ENCODE peak calls at places on chromosomes 11 and 22, in ten cellular contexts. J, M, N, B, V, X, R, A, Q and F are unnamed samples.

GRCh38 chr11:104907521-104908185 is 9.4 kb upstream of the CASP12 start:
- DNase-seq in X (no peak), J (no peak), V (no peak), B (no peak), M (peak; percentile 69), N (no peak), R (peak; percentile 50), Q (no peak), A (no peak), F (peak; percentile 24)

GRCh38 chr22:29377979-29378378 is 10.4 kb downstream of the AP1B1 start:
- DNase-seq in R (no peak), J (peak; percentile 52), A (peak; percentile 80), B (no peak), N (peak; percentile 36), M (no peak), V (no peak), X (no peak), Q (no peak), F (no peak)

GRCh38 chr11:61961570-61962212 is 5.7 kb downstream of the FTH1 start:
- DNase-seq in Q (peak; percentile 86), A (peak; percentile 67), J (no peak), X (no peak), N (peak; percentile 12), R (no peak), M (no peak), V (peak; percentile 28), B (peak; percentile 98), F (no peak)

GRCh38 chr11:103525069-103525468 is 415.8 kb downstream of the DYNC2H1 start:
- DNase-seq in A (no peak), N (peak; percentile 69), M (no peak), R (peak; percentile 88), J (no peak), Q (no peak), X (no peak), B (no peak), V (no peak), F (no peak)

GRCh38 chr11:94424662-94425061 is 23.4 kb upstream of the GPR83 start:
- DNase-seq in X (no peak), M (no peak), J (no peak), B (no peak), Q (no peak), N (no peak), V (no peak), A (no peak), R (peak; percentile 12), F (no peak)

GRCh38 chr22:26906464-26906863 is 249.1 kb downstream of the MIAT start:
- DNase-seq in Q (no peak), B (no peak), X (no peak), M (no peak), N (no peak), A (no peak), J (no peak), V (no peak), R (no peak), F (no peak)

GRCh38 chr22:36758792-36759271 is 17.1 kb downstream of the IFT27 start:
- DNase-seq in V (no peak), A (no peak), Q (no peak), N (no peak), M (no peak), B (no peak), X (no peak), R (no peak), J (peak; percentile 26), F (no peak)

GRCh38 chr11:68461284-68461861 is 821 bp downstream of the PPP6R3 start:
- DNase-seq in A (no peak), R (peak; percentile 34), N (peak; percentile 21), X (no peak), J (no peak), V (no peak), M (peak; percentile 8), B (peak; percentile 51), Q (no peak), F (no peak)

GRCh38 chr11:118095967-118096367 is 9.2 kb upstream of the SMIM35 start:
- DNase-seq in B (no peak), M (no peak), N (no peak), V (no peak), X (no peak), J (no peak), R (no peak), A (no peak), Q (no peak), F (no peak)

GRCh38 chr11:118100691-118101232 is 14.0 kb upstream of the SMIM35 start:
- DNase-seq in R (no peak), V (no peak), A (no peak), B (no peak), M (no peak), N (no peak), Q (no peak), X (no peak), J (no peak), F (no peak)

GRCh38 chr11:118102721-118103261 is 16.0 kb upstream of the SMIM35 start:
- DNase-seq in R (no peak), X (no peak), N (no peak), Q (no peak), M (no peak), B (no peak), V (no peak), A (no peak), J (no peak), F (no peak)

GRCh38 chr11:118098996-118099837 is 12.5 kb upstream of the SMIM35 start:
- DNase-seq in X (peak; percentile 92), R (no peak), M (no peak), V (no peak), N (no peak), Q (no peak), B (no peak), J (no peak), A (no peak), F (no peak)

GRCh38 chr11:118099838-118100570 is 13.2 kb upstream of the SMIM35 start:
- DNase-seq in Q (no peak), R (no peak), M (no peak), N (no peak), J (no peak), B (no peak), A (no peak), V (no peak), X (no peak), F (no peak)
- H3K27me3 ChIP-seq in Q (no peaks in the 10 kb centered on the region), R (peaks cover 8% of the 10 kb centered on the region), M (no peaks in the 10 kb centered on the region), N (no peaks in the 10 kb centered on the region), J (no peaks in the 10 kb centered on the region), B (no peaks in the 10 kb centered on the region), A (peaks cover 13% of the 10 kb centered on the region), V (no peaks in the 10 kb centered on the region), X (no peaks in the 10 kb centered on the region), F (no peaks in the 10 kb centered on the region)

GRCh38 chr11:121936375-121936774 is 179.6 kb downstream of the BLID start:
- DNase-seq in J (no peak), R (peak; percentile 68), A (no peak), M (no peak), Q (no peak), X (no peak), B (no peak), V (no peak), N (no peak), F (no peak)

GRCh38 chr11:121932646-121933185 is 183.3 kb downstream of the BLID start:
- DNase-seq in X (no peak), N (peak; percentile 69), R (peak; percentile 25), B (no peak), J (no peak), V (no peak), A (no peak), M (no peak), Q (no peak), F (no peak)

GRCh38 chr11:121933294-121933693 is 182.7 kb downstream of the BLID start:
- DNase-seq in B (no peak), X (no peak), N (no peak), M (no peak), J (no peak), Q (no peak), A (no peak), V (no peak), R (no peak), F (no peak)

GRCh38 chr11:121933694-121934093 is 182.3 kb downstream of the BLID start:
- DNase-seq in V (no peak), R (no peak), Q (no peak), X (no peak), J (no peak), B (no peak), N (peak; percentile 24), M (no peak), A (no peak), F (no peak)

DNA sequence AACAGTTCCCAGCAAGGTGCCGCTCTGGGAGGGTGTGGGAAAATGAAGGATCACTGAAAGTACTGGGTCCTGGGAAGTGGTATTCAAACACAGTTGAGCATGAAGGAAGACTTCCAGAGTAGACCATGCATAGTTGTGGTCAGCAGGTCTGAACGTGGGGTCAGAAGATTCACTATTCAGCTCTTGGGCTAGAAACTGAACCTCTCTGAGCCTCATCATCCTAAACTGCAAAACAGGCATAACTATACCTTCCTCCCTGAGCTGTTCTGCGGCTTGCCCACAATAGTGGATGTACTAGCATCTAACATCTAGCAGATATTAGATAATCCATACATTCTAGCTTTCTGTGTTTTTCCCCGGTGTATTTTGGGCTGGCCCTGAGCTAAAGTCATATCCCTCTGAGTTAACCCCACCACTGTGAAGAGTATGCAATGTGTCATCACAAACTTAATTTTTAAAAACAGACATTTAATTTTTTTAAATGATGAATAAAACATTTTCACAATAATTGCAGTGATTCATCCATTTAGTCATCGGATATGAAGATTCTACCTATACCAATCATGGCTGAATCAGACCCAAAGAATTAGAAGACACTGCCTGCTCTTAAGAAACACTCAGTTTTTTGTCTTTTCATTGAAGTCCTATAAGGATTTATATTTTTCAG is 179.1 kb downstream of the BLID start:
- DNase-seq in A (no peak), Q (no peak), N (peak; percentile 77), B (no peak), X (no peak), M (no peak), V (no peak), R (peak; percentile 79), J (no peak), F (no peak)
- H3K27ac ChIP-seq in A (no peak overlapping the region), Q (peak overlapping the region; percentile 57), N (peak overlapping the region; percentile 61), B (no peak overlapping the region), X (no peak overlapping the region), M (no peak overlapping the region), V (no peak overlapping the region), R (peak overlapping the region; percentile 81), J (no peak overlapping the region), F (no peak overlapping the region)

GRCh38 chr11:72111803-72112540 is 523 bp downstream of the ANAPC15 start:
- DNase-seq in B (peak; percentile 100), V (peak; percentile 94), R (peak; percentile 99), M (peak; percentile 99), A (peak; percentile 94), N (peak; percentile 99), J (peak; percentile 92), X (peak; percentile 96), Q (peak; percentile 91), F (peak; percentile 93)

GRCh38 chr11:72116019-72116755 is 3.7 kb upstream of the ANAPC15 start:
- DNase-seq in X (no peak), R (no peak), J (no peak), N (peak; percentile 16), M (no peak), A (no peak), B (no peak), V (no peak), Q (no peak), F (no peak)

GRCh38 chr11:72112541-72113136 is at the start of gene ANAPC15:
- DNase-seq in V (peak; percentile 97), M (peak; percentile 100), X (peak; percentile 98), N (peak; percentile 100), B (peak; percentile 100), A (peak; percentile 99), J (peak; percentile 99), R (peak; percentile 99), Q (peak; percentile 99), F (peak; percentile 100)

GRCh38 chr11:72113170-72113808 is 794 bp upstream of the ANAPC15 start:
- DNase-seq in J (no peak), M (no peak), N (peak; percentile 41), Q (no peak), R (no peak), B (no peak), V (no peak), A (no peak), X (no peak), F (no peak)

GRCh38 chr11:72114570-72114969 is 2.1 kb upstream of the ANAPC15 start:
- DNase-seq in N (peak; percentile 66), A (no peak), J (no peak), X (no peak), B (no peak), M (no peak), R (no peak), Q (no peak), V (no peak), F (no peak)
- H3K27me3 ChIP-seq in N (no peaks in the 10 kb centered on the region), A (peaks cover 11% of the 10 kb centered on the region), J (no peaks in the 10 kb centered on the region), X (no peaks in the 10 kb centered on the region), B (no peaks in the 10 kb centered on the region), M (no peaks in the 10 kb centered on the region), R (no peaks in the 10 kb centered on the region), Q (no peaks in the 10 kb centered on the region), V (no peaks in the 10 kb centered on the region), F (no peaks in the 10 kb centered on the region)

DNA sequence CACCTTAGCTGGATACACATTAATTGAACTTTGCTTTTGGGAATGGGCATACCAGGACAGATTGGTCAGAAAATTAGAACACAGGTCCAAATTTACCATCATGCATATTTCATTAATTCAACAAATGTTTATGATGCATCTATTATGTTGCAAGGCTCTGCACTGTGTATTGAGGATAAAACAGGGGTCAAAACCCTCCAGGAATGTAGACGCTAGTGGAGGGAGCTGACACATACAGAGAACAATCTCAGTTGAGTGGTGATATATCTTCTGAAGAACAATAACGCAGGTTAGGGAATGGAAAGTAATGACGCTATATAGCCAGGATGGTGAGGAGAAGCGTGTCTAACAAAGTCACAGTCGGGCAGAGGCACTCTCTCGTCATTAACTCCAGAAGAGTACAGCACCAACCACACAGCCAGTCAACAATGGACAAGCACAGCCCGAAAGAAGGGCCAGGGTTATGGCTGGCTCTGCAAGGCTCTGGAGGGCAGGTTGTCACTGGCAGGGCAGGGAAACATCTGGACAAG is 3.8 kb downstream of the FLI1 start:
- DNase-seq in Q (no peak), R (peak; percentile 42), B (no peak), X (no peak), V (no peak), J (no peak), N (no peak), A (no peak), M (no peak), F (no peak)
- H3K27ac ChIP-seq in Q (peak overlapping the region; percentile 42), R (no peak overlapping the region), B (peak overlapping the region; percentile 53), X (no peak overlapping the region), V (no peak overlapping the region), J (peak overlapping the region; percentile 94), N (no peak overlapping the region), A (peak overlapping the region; percentile 15), M (no peak overlapping the region), F (peak overlapping the region; percentile 77)